ENCODE peak calls at places on chromosomes 11 and 22, in five cellular contexts. W, Z, L, E and M are unnamed samples.

GRCh38 chr11:115497303-115497702 is 6.9 kb downstream of the CADM1 start:
- DNase-seq in W (no peak), Z (no peak), L (no peak), E (no peak), M (no peak)

GRCh38 chr22:42990131-42990838 is 24.7 kb downstream of the PACSIN2 start:
- DNase-seq in W (peak), Z (no peak), L (no peak), E (peak), M (no peak)

GRCh38 chr11:27916541-27917100 is 191.3 kb downstream of the KIF18A start:
- DNase-seq in W (no peak), Z (no peak), L (no peak), E (no peak), M (no peak)

GRCh38 chr22:26977741-26978140 is 320.4 kb downstream of the MIAT start:
- DNase-seq in W (no peak), Z (no peak), L (no peak), E (no peak), M (no peak)

GRCh38 chr11:118223992-118224391 is 819 bp downstream of the JAML start:
- DNase-seq in W (no peak), Z (no peak), L (no peak), E (no peak), M (no peak)

GRCh38 chr11:15124528-15124927 is 9.8 kb downstream of the INSC start:
- DNase-seq in W (no peak), Z (no peak), L (no peak), E (no peak), M (no peak)

GRCh38 chr22:49589811-49590210 is 237.9 kb downstream of the BRD1 start:
- DNase-seq in W (peak), Z (no peak), L (peak), E (no peak), M (no peak)

GRCh38 chr22:35643991-35644390 is 4.3 kb upstream of the APOL6 start:
- DNase-seq in W (no peak), Z (no peak), L (no peak), E (no peak), M (no peak)

GRCh38 chr22:33757443-33758124 is 162.7 kb downstream of the LARGE1 start:
- DNase-seq in W (no peak), Z (no peak), L (no peak), E (peak), M (no peak)

GRCh38 chr11:121615506-121615905 is 162.7 kb upstream of the SORL1-AS1 start:
- DNase-seq in W (no peak), Z (no peak), L (no peak), E (no peak), M (no peak)

GRCh38 chr11:58963551-58964075 is 24.3 kb downstream of the GLYATL1 start:
- DNase-seq in W (no peak), Z (no peak), L (peak), E (peak), M (no peak)

GRCh38 chr11:86124251-86125233 is 55.7 kb upstream of the PICALM start:
- DNase-seq in W (no peak), Z (no peak), L (no peak), E (no peak), M (no peak)

GRCh38 chr11:12529793-12530192 is 144.4 kb upstream of the TEAD1 start:
- DNase-seq in W (no peak), Z (no peak), L (no peak), E (no peak), M (no peak)

GRCh38 chr11:2098691-2099522 is 40.3 kb downstream of the IGF2 start:
- DNase-seq in W (no peak), Z (no peak), L (peak), E (no peak), M (peak)

GRCh38 chr11:278001-278951 is at the start of gene NLRP6:
- DNase-seq in W (peak), Z (no peak), L (no peak), E (no peak), M (peak)

GRCh38 chr11:86230196-86230813 is 14.2 kb upstream of the EED start:
- DNase-seq in W (no peak), Z (no peak), L (no peak), E (no peak), M (no peak)

GRCh38 chr11:60377737-60378136 is 595 bp upstream of the MS4A7 start:
- DNase-seq in W (peak), Z (no peak), L (peak), E (peak), M (no peak)

GRCh38 chr11:1382429-1382828 is 7.3 kb upstream of the BRSK2 start:
- DNase-seq in W (no peak), Z (no peak), L (peak), E (no peak), M (peak)

GRCh38 chr11:11826260-11826659 is 15.5 kb upstream of the USP47 start:
- DNase-seq in W (no peak), Z (no peak), L (no peak), E (no peak), M (no peak)

GRCh38 chr11:11163256-11163655 is 189.8 kb downstream of the CSNK2A3 start:
- DNase-seq in W (no peak), Z (no peak), L (no peak), E (no peak), M (no peak)

GRCh38 chr11:84671325-84672019 is 955.7 kb downstream of the DLG2 start:
- DNase-seq in W (no peak), Z (no peak), L (no peak), E (peak), M (no peak)

GRCh38 chr22:43796567-43796966 is 15.5 kb downstream of the EFCAB6 start:
- DNase-seq in W (no peak), Z (no peak), L (no peak), E (no peak), M (no peak)

GRCh38 chr11:11155962-11156815 is 196.9 kb downstream of the CSNK2A3 start:
- DNase-seq in W (no peak), Z (peak), L (no peak), E (no peak), M (no peak)

GRCh38 chr11:100247701-100248100 is 439.4 kb upstream of the ARHGAP42 start:
- DNase-seq in W (no peak), Z (no peak), L (no peak), E (no peak), M (no peak)

GRCh38 chr11:44593194-44593593 is 27.7 kb downstream of the CD82 start:
- DNase-seq in W (peak), Z (no peak), L (no peak), E (no peak), M (no peak)

GRCh38 chr11:76159983-76160661 is 46.2 kb downstream of the WNT11 start:
- DNase-seq in W (no peak), Z (no peak), L (peak), E (peak), M (no peak)

GRCh38 chr11:61392991-61393595 is 706 bp downstream of the TMEM216 start:
- DNase-seq in W (no peak), Z (no peak), L (no peak), E (no peak), M (no peak)

GRCh38 chr11:6321356-6321755 is 1.1 kb upstream of the CAVIN3 start:
- DNase-seq in W (peak), Z (no peak), L (no peak), E (no peak), M (no peak)

GRCh38 chr22:17638432-17639237 is at the start of gene BCL2L13:
- DNase-seq in W (peak), Z (peak), L (peak), E (peak), M (peak)

GRCh38 chr22:17634696-17635095 is 3.9 kb upstream of the BCL2L13 start:
- DNase-seq in W (no peak), Z (no peak), L (no peak), E (no peak), M (no peak)

GRCh38 chr22:17633998-17634323 is 4.6 kb upstream of the BCL2L13 start:
- DNase-seq in W (no peak), Z (no peak), L (no peak), E (no peak), M (no peak)

GRCh38 chr22:17637490-17638181 is 921 bp upstream of the BCL2L13 start:
- DNase-seq in W (no peak), Z (no peak), L (no peak), E (no peak), M (no peak)

DNA sequence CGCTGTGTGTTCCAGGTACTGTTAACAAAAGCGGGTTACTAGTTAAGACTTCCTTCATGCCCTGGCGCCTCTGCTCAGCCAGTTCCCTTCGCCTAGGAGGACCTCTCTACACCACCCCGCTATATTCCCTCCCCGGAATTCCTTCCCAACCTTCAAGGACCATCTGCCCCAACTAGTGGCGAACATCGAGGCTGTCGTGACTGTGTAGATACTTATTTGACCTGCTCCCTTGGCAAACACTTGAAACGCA is 450 bp upstream of the BCL2L13 start:
- DNase-seq in W (no peak), Z (no peak), L (no peak), E (no peak), M (no peak)
- H3K4me3 ChIP-seq in W (peak), Z (peak), L (peak), E (peak), M (peak)

GRCh38 chr11:82867495-82868082 is 32.6 kb downstream of the PRCP start:
- DNase-seq in W (peak), Z (peak), L (peak), E (peak), M (no peak)
- H3K4me3 ChIP-seq in W (no peak), Z (no peak), L (peak), E (no peak), M (no peak)

GRCh38 chr22:37421468-37421877 is 5.8 kb downstream of the ELFN2 start:
- DNase-seq in W (no peak), Z (no peak), L (no peak), E (no peak), M (no peak)

GRCh38 chr22:37419916-37420655 is 7.2 kb downstream of the ELFN2 start:
- DNase-seq in W (no peak), Z (no peak), L (no peak), E (no peak), M (peak)

GRCh38 chr22:37419370-37419915 is 7.8 kb downstream of the ELFN2 start:
- DNase-seq in W (no peak), Z (no peak), L (no peak), E (no peak), M (no peak)

GRCh38 chr22:37418627-37419369 is 8.5 kb downstream of the ELFN2 start:
- DNase-seq in W (no peak), Z (no peak), L (no peak), E (no peak), M (peak)

DNA sequence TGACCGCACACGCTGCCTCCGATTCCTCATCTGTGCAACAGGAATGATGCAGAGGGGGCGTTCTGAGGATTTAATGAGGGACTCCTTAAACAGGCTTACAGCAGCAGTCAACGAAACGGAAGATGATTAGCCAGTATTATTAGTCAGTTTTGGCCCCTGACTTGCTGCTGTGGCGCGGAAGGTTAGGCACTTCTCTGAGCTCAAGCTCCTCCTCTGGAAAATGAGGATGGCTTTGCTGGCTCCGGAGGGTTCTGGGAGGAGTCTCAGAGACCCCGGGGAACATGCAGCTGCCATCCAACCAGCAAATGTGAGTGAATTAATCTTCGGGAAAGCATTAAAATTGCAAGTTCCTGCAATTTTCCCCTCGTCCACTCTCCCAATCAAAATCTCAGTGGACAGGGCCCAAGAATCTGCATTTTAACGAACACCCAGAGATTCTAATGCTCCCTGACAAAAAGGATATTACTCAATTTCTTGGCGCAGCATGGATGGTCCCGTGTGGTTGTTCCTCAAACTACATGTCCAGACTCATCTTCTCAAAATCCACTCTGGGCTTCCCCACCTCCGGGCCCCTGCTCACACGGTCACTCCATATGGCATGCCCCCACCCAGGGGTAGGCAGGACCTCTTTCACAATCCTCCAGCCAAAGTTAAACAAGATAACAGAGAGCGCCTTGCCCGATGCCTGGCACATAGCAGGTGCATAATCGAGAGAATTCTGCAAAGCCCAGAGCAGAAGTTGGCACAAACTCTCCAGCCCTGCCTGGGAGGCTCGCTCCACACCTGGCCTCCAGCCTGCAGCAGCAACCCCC is 6.4 kb downstream of the ELFN2 start:
- DNase-seq in W (no peak), Z (no peak), L (no peak), E (peak), M (no peak)
- H3K4me3 ChIP-seq in W (no peak), Z (peak), L (peak), E (no peak), M (no peak)

DNA sequence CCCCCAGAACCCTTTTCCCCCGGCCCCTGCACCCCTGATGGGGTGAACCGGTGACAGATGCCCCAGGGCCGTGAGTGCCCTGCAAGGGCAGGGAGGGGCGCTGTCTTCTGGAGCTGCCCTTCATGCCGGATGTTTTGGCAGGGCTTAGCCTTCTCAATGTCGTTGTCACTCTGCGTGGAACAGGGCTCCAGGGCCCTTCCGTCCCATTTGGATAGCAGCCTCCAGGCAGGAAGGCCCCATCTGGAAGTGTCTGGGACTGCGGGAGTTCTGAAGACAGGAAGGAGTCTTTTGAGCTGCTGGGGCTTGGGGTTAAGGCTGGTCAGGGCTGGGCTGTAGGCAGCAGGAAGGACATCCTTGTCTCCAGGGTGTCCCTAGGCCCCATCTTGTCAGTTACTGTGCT is 4.6 kb downstream of the FRMD8 start:
- DNase-seq in W (no peak), Z (no peak), L (no peak), E (no peak), M (no peak)
- H3K4me3 ChIP-seq in W (no peak), Z (no peak), L (peak), E (no peak), M (peak)

DNA sequence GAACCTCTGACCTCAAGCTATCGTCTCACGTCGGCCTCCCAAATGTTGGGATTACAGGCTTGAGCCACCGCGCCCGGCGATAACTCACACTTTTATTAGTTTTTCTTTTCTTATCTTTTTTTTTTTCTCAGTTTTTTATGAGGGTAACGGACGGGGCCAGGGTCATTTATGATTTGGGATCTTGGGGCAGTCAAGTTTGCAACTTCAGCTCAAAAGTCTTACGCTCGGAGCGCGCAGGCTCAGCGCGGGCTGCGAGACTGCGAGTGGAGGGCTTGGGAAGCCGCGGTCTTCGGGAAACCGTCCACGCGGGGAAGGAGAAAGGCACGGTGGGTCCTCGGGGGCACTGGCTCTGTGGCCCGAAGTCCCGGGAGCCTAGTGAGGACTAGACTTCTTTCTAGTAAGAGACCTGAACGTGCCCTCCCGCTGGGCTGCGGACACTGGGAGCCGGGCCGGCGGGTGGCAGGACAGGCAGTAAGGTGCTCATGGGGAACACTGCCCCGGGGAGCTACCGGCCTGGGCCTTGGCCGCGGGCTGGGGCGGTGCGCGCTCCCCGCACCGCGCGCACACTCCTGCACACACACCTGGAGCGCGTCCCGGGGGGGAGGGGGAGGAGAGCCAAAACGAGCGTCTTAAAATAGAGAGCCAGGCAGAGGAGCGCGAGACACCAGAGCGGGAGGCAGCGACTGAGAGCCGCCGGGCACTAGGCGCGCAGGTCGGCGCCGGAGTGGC is 491 bp upstream of the BARX2 start:
- DNase-seq in W (no peak), Z (no peak), L (peak), E (peak), M (peak)
- H3K4me3 ChIP-seq in W (peak), Z (no peak), L (peak), E (peak), M (peak)

GRCh38 chr11:64250406-64250874 is 890 bp upstream of the PLCB3 start:
- DNase-seq in W (no peak), Z (no peak), L (no peak), E (no peak), M (no peak)
- H3K4me3 ChIP-seq in W (peak), Z (peak), L (peak), E (no peak), M (no peak)

DNA sequence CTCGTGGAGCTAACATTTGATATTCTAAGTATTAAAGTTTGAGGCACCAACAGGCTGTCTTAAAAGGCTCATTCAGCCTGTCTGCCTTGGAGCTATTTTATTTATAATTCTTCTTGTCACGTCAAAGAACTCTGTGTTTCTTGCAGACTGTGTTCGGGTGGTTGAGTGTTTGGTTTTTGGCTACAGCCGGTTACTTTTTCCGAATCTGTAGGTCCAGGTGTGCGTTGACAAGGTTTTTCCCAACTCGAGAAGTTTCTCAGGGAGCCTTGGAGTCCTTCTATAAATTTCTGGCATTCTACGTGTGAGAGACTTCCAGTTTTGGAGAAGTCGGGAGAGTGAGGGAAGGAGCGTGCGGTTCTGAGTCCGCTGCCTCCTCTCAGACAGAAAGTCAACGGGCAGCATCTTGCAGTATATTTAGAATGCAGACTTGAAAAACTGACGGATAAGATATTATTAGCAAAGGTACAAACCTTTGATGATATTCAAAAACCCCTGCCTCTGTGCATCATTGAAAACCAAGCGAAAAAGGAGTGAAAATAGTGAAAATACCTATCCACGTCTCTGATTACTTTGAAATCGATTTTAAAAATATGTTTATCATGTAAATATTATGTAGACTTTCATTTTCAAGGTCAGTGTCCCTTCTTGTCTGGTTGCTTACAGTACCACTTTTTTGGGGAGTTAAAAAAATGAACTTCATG is 85.2 kb upstream of the PPARA start:
- DNase-seq in W (peak), Z (no peak), L (no peak), E (peak), M (no peak)
- H3K4me3 ChIP-seq in W (peak), Z (no peak), L (peak), E (no peak), M (no peak)

DNA sequence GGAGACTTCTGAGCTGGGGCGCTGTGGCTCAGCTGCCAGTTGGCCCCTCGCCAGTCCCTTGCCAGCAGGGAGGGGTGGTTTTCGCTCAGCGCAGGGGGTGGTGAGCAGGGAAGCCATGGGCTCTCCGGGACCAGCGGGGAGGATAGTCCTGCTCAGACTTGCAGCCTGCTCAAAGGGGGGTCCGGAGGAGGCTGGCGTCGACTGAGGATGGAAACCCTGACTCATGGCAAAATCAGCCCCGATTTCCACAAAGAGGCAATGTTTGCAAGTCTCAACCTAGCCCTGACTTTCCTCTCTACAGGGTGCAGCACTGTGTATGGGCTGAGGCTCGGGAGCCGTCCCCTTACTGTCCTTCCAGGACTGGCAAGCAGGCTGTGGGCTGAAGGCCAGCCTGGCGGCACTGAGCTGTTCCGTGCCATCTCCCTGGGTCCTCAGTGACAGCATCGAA is 35.1 kb downstream of the FBLN1 start:
- DNase-seq in W (peak), Z (no peak), L (no peak), E (no peak), M (peak)
- H3K4me3 ChIP-seq in W (peak), Z (no peak), L (no peak), E (no peak), M (no peak)

GRCh38 chr11:89487016-89487415 is 4.2 kb downstream of the NOX4 start:
- DNase-seq in W (no peak), Z (no peak), L (no peak), E (no peak), M (no peak)

GRCh38 chr11:89491141-89491690 is at the start of gene NOX4:
- DNase-seq in W (peak), Z (no peak), L (peak), E (peak), M (peak)

DNA sequence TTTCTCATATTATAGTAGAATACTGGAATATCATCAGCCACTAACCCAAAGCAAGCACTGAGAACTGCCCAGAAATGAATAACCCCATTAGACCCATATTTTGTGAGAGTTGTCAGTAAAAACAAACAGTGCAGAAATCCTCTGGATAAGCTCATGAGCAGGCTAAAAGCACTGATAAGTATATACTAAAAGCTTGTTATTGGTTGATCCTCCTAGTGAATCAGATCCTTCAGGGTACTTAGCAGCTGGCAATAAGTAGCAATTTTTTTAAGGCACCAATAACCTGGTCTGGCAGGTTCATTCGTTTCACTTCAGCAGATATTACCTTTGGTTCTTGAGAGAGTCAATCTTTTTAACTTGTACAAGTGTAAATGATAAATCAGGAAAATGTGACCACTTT is 1.2 kb downstream of the NOX4 start:
- DNase-seq in W (no peak), Z (no peak), L (no peak), E (no peak), M (no peak)
- H3K4me3 ChIP-seq in W (peak), Z (no peak), L (no peak), E (no peak), M (no peak)